ENCODE peak calls at places on chromosome 15, in five cellular contexts. R is left lung, X is K562, C is OCI-LY7, B is cardiac muscle cell. G is an unnamed sample.

GRCh38 chr15:48898083-48898482 is 20.1 kb downstream of the EID1 start:
- DNase-seq in R (no peak), X (no peak), C (no peak), B (no peak), G (no peak)

GRCh38 chr15:74302821-74303359 is 64.6 kb downstream of the CYP11A1 start:
- DNase-seq in R (no peak), X (peak; percentile 51), C (peak; percentile 45), B (peak; percentile 50), G (no peak)

GRCh38 chr15:33506781-33507180 is 196.0 kb downstream of the RYR3 start:
- DNase-seq in R (no peak), X (no peak), C (no peak), B (no peak), G (peak; percentile 2)

GRCh38 chr15:83200162-83200561 is 7.5 kb downstream of the HDGFL3 start:
- DNase-seq in R (no peak), X (no peak), C (no peak), B (peak; percentile 36), G (no peak)

GRCh38 chr15:41987925-41988275 is 15.5 kb upstream of the EHD4 start:
- DNase-seq in R (no peak), X (no peak), C (no peak), B (no peak), G (no peak)

GRCh38 chr15:90037510-90037860 is 36.4 kb downstream of the ZNF710 start:
- DNase-seq in R (no peak), X (no peak), C (no peak), B (peak; percentile 59), G (peak; percentile 37)

GRCh38 chr15:32042269-32042996 is 12.1 kb downstream of the CHRNA7 start:
- DNase-seq in R (no peak), X (no peak), C (no peak), B (no peak), G (no peak)

GRCh38 chr15:79858469-79858868 is 38.3 kb downstream of the MTHFS start:
- DNase-seq in R (no peak), X (no peak), C (no peak), B (peak; percentile 21), G (no peak)

DNA sequence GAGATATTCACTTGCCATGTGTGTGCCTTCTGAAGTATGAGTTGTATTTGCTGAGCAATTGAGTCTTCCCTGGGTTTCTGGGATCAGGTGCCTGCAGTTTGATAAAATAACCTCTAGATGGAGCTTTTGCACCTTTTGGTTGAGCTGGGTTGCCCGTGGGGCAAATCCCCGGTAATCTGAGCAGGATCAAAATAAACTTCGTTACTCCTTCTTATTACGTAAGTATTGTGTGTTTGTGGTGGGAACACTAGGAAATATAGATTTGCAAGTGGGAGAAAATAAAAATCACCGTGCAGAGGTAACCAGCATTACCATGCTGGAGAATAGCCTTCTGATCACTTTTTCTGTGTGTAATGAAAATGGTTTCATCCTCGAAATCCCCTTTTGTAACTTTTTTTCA is 277.4 kb upstream of the NR2E3 start:
- DNase-seq in R (no peak), X (peak; percentile 66), C (peak; percentile 27), B (peak; percentile 37), G (no peak)
- TF ChIP-seq CTCF in R (peak; percentile 51), X (peak; percentile 67), C (peak; percentile 80), B (peak; percentile 62), G (peak; percentile 52)

GRCh38 chr15:68441045-68441743 is 9.2 kb upstream of the ITGA11 start:
- DNase-seq in R (no peak), X (no peak), C (no peak), B (peak; percentile 44), G (peak; percentile 44)
- H3K27ac ChIP-seq in R (no peak overlapping the region), X (no peak overlapping the region), C (no peak overlapping the region), B (no peak overlapping the region), G (peak overlapping the region; percentile 72)

GRCh38 chr15:68114356-68114755 is 60.2 kb downstream of the PIAS1 start:
- DNase-seq in R (no peak), X (no peak), C (no peak), B (peak; percentile 33), G (no peak)
- H3K4me3 ChIP-seq in R (peak overlapping the region; percentile 10), X (peak overlapping the region; percentile 5), C (peak overlapping the region; percentile 59), B (peak overlapping the region; percentile 10), G (peak overlapping the region; percentile 50)

GRCh38 chr15:77615472-77615871 is 17.2 kb downstream of the LINGO1 start:
- DNase-seq in R (no peak), X (no peak), C (no peak), B (no peak), G (no peak)

GRCh38 chr15:77620297-77620696 is 12.4 kb downstream of the LINGO1 start:
- DNase-seq in R (no peak), X (peak; percentile 82), C (no peak), B (no peak), G (no peak)

GRCh38 chr15:77619883-77620282 is 12.8 kb downstream of the LINGO1 start:
- DNase-seq in R (no peak), X (no peak), C (no peak), B (no peak), G (no peak)

GRCh38 chr15:77616072-77616471 is 16.6 kb downstream of the LINGO1 start:
- DNase-seq in R (no peak), X (no peak), C (no peak), B (no peak), G (no peak)

GRCh38 chr15:77617507-77618285 is 15.0 kb downstream of the LINGO1 start:
- DNase-seq in R (no peak), X (peak; percentile 38), C (peak; percentile 37), B (no peak), G (no peak)
- TF ChIP-seq CTCF in R (no peak), X (peak; percentile 88), C (peak; percentile 77), B (peak; percentile 45), G (peak; percentile 37)